ENCODE peak calls at places on chromosomes 11 and 22, in seven cellular contexts. L, H, C, J, U, X and E are unnamed samples.
A peak's percentile ranks its signal among the peaks of the same experiment; 100 is the strongest.

GRCh38 chr11:1238767-1239595 is 16.1 kb downstream of the MUC5B start:
- DNase-seq in J (no peak), U (peak; percentile 79), H (no peak), L (no peak), X (peak; percentile 70), C (no peak), E (peak; percentile 61)

GRCh38 chr22:50612715-50613221 is 12.2 kb downstream of the MAPK8IP2 start:
- DNase-seq in L (no peak), C (no peak), J (no peak), X (no peak), U (peak; percentile 78), H (no peak), E (no peak)

GRCh38 chr11:65790104-65790901 is 3.4 kb downstream of the OVOL1 start:
- DNase-seq in X (no peak), C (no peak), U (no peak), L (no peak), H (no peak), J (no peak), E (no peak)

GRCh38 chr11:99015634-99016454 is 4.9 kb upstream of the CNTN5 start:
- DNase-seq in X (no peak), C (no peak), L (no peak), J (no peak), H (peak; percentile 12), U (no peak), E (no peak)

GRCh38 chr11:134142536-134142935 is 73.7 kb downstream of the JAM3 start:
- DNase-seq in L (no peak), X (no peak), H (no peak), U (no peak), J (no peak), C (no peak), E (no peak)

GRCh38 chr11:112852141-112852853 is 108.9 kb upstream of the NCAM1 start:
- DNase-seq in H (no peak), U (no peak), J (no peak), C (no peak), L (no peak), X (no peak), E (no peak)

GRCh38 chr11:742571-743201 is 4.6 kb upstream of the TALDO1 start:
- DNase-seq in U (no peak), J (no peak), H (no peak), C (no peak), X (no peak), L (no peak), E (no peak)

GRCh38 chr11:21514298-21514697 is 678.6 kb upstream of the ANO5 start:
- DNase-seq in C (no peak), H (no peak), X (peak; percentile 34), J (no peak), U (no peak), L (no peak), E (no peak)

GRCh38 chr11:19625438-19625837 is 87.2 kb upstream of the NAV2 start:
- DNase-seq in U (no peak), J (no peak), H (no peak), L (no peak), X (no peak), C (no peak), E (no peak)

GRCh38 chr22:34113381-34113780 is 193.1 kb upstream of the LARGE1 start:
- DNase-seq in C (no peak), H (no peak), J (no peak), U (no peak), L (no peak), X (no peak), E (no peak)

GRCh38 chr11:46392421-46393230 is 1.1 kb upstream of the CHRM4 start:
- DNase-seq in C (peak; percentile 78), X (peak; percentile 89), H (no peak), L (peak; percentile 91), J (peak; percentile 92), U (peak; percentile 97), E (peak; percentile 87)

DNA sequence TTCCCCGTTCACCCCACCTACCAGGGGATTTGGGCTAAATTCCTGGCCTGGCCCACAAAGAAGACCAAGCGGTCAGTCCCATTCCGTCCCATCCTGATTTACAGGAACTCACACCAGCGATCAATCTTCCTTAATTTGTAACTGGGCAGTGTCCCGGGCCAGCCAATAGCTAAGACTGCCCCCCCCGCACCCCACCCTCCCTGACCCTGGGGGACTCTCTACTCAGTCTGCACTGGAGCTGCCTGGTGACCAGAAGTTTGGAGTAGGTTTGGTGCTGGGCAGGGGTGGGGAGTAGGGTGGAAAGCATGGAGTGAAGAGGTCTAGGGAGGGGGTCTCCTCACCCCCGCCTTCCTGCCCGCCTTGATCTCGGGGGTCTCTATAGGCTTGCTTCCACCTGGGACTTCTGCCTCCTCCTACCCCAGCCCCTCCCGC is at the start of gene SERPING1:
- DNase-seq in J (peak; percentile 92), X (peak; percentile 81), U (peak; percentile 26), H (no peak), L (peak; percentile 76), C (peak; percentile 72), E (peak; percentile 34)
- TF ChIP-seq POLR2A in J (no peak), X (peak; percentile 53), U (no peak), H (no peak), L (no peak), C (no peak), E (no peak)

DNA sequence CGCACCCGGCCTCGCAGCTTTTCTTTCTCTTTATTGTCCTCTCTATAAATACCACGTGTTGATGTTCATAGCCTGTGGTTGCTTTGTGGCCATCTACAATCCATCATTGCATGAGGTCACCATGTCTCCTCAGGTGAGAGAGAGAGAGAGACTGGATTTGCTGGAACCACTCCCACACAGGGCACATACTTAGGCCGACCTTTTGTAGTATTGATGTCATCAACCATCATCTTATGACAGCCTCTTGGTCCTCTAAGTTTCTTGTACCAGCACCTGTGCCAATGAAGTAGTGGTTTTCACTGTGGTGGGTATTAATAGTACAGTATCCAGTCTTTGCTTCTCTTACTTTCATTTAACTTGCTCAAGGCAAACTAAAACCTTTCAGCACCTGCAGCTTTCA is 22.8 kb upstream of the P2RY6 start:
- DNase-seq in J (no peak), C (peak; percentile 51), X (no peak), H (no peak), L (no peak), U (no peak), E (no peak)
- H3K27ac ChIP-seq in J (no peak overlapping the region), C (peak overlapping the region; percentile 67), X (no peak overlapping the region), H (no peak overlapping the region), L (no peak overlapping the region), U (no peak overlapping the region), E (no peak overlapping the region)

GRCh38 chr11:60910711-60911366 is 3.1 kb upstream of the TMEM109 start:
- DNase-seq in H (no peak), L (no peak), C (no peak), J (no peak), X (no peak), U (no peak), E (no peak)

GRCh38 chr11:60913793-60914619 is at the start of gene TMEM109:
- DNase-seq in L (peak; percentile 93), H (peak; percentile 73), C (peak; percentile 83), J (peak; percentile 93), X (peak; percentile 91), U (peak; percentile 91), E (peak; percentile 90)

GRCh38 chr11:60912851-60913550 is 957 bp upstream of the TMEM109 start:
- DNase-seq in X (no peak), C (no peak), H (no peak), U (peak; percentile 76), J (no peak), L (no peak), E (peak; percentile 46)

GRCh38 chr11:60910281-60910687 is 3.7 kb upstream of the TMEM109 start:
- DNase-seq in C (no peak), U (no peak), H (no peak), J (peak; percentile 47), X (no peak), L (no peak), E (peak; percentile 27)

DNA sequence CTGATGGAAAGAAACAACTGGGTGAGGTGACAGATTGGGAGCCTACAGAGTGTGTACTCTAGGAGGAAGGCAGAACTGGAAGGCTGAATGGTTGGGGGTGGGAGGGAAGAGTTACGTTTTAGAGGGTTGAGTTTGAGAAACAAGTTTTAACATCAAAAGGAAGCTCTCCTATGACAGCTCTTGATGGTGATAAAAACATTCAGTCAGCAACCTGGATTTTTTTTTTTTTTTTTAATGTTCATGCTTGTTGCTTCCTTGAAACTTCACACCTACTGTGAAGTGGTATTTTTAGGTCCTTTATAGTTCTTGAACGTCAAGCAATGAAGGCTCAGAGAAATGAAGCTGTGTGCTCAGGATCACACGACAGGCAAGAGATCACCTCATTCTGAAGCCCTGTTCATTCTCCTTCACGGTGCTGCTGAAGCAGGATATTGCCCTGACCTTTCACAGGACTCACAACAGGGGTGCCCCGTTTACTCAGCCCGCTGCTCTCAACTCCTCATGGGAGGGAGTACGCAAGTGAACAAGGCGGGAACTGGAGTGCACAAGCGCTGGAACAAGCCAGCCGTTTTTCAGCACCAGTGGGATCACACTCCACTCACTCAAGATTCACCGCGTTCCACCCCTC is 1.6 kb upstream of the TMEM109 start:
- DNase-seq in C (no peak), J (no peak), X (no peak), H (no peak), U (no peak), L (no peak), E (no peak)
- TF ChIP-seq POLR2A in C (no peak), J (no peak), X (no peak), H (no peak), U (no peak), L (no peak), E (no peak)

DNA sequence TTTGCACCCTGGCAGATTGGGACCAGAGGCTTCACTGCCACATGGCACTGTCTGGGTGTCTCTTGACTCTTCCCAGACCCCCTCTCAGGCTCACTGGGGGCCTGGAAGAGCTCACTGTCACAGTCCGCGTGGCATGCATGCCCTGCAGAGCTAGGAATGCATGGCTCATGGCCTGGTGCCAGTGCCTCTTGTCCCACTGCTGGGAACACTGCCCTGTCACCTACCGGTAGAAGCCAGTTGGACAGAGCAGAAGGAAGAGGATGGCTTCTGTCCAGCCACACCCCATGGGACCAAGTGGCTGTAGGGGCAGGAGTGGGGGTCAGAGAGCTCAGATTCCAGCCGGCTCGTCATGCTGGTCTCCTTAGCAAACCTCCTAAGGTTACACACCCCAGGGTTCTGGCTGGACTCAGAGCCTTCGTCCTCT is 29.7 kb downstream of the MB start:
- DNase-seq in C (peak; percentile 100), J (no peak), X (peak; percentile 86), U (no peak), H (no peak), L (peak; percentile 71), E (peak; percentile 53)
- H3K27ac ChIP-seq in C (peak overlapping the region; percentile 97), J (no peak overlapping the region), X (no peak overlapping the region), U (no peak overlapping the region), H (no peak overlapping the region), L (no peak overlapping the region), E (no peak overlapping the region)

GRCh38 chr11:6607190-6607635 is 3.6 kb downstream of the ILK start:
- DNase-seq in C (no peak), H (no peak), J (no peak), L (peak; percentile 15), X (no peak), U (no peak), E (no peak)

GRCh38 chr11:6603287-6604080 is at the start of the genes ILK and RRP8:
- DNase-seq in U (peak; percentile 98), H (peak; percentile 68), L (peak; percentile 95), J (peak; percentile 95), X (peak; percentile 94), C (peak; percentile 91), E (peak; percentile 94)

GRCh38 chr11:6606471-6607189 is 3.1 kb downstream of the ILK start:
- DNase-seq in J (peak; percentile 94), X (peak; percentile 93), H (peak; percentile 65), L (peak; percentile 96), U (peak; percentile 93), C (peak; percentile 85), E (peak; percentile 84)

GRCh38 chr11:6602096-6602940 is 1.1 kb downstream of the RRP8 start:
- DNase-seq in L (peak; percentile 33), U (no peak), X (no peak), C (no peak), J (no peak), H (no peak), E (no peak)

GRCh38 chr11:6604081-6604626 is 580 bp downstream of the ILK start:
- DNase-seq in U (peak; percentile 67), J (no peak), X (no peak), C (no peak), L (peak; percentile 79), H (no peak), E (peak; percentile 45)
- TF ChIP-seq POLR2A in U (no peak), J (no peak), X (peak; percentile 39), C (no peak), L (peak; percentile 52), H (no peak), E (no peak)